ENCODE peak calls at places on chromosomes 5 and 9, in four cellular contexts. G is HCT116, L is sigmoid colon, Z is breast epithelium. T is an unnamed sample.
A peak's percentile ranks its signal among the peaks of the same experiment; 100 is the strongest.

GRCh38 chr9:135659252-135659651 is 3.9 kb upstream of the LCN9 start:
- DNase-seq in Z (no peak), G (no peak), L (no peak), T (no peak)

GRCh38 chr9:27196383-27196782 is 87.4 kb downstream of the TEK start:
- DNase-seq in G (no peak), L (no peak), Z (no peak), T (no peak)

GRCh38 chr5:150068472-150068871 is 17.9 kb downstream of the CSF1R start:
- DNase-seq in L (peak; percentile 53), G (no peak), Z (no peak), T (peak; percentile 57)

GRCh38 chr9:135608294-135608998 is 30.9 kb downstream of the GLT6D1 start:
- DNase-seq in Z (no peak), L (peak; percentile 47), G (no peak), T (peak; percentile 68)

GRCh38 chr5:53472279-53472678 is 8.2 kb upstream of the FST start:
- DNase-seq in L (no peak), Z (no peak), G (no peak), T (no peak)

GRCh38 chr5:170273968-170274710 is 23.4 kb downstream of the LCP2 start:
- DNase-seq in G (peak; percentile 13), L (peak; percentile 61), Z (peak; percentile 62), T (no peak)

GRCh38 chr9:17837931-17838330 is 259.1 kb downstream of the SH3GL2 start:
- DNase-seq in Z (no peak), L (no peak), G (no peak), T (no peak)

GRCh38 chr9:71145179-71145578 is 23.8 kb upstream of the TRPM3 start:
- DNase-seq in G (no peak), Z (no peak), L (no peak), T (no peak)

GRCh38 chr5:81305783-81306182 is 4.4 kb downstream of the ZCCHC9 start:
- DNase-seq in Z (no peak), L (no peak), G (no peak), T (no peak)

GRCh38 chr9:79645110-79645509 is 73.3 kb downstream of the TLE4 start:
- DNase-seq in Z (no peak), L (no peak), G (no peak), T (no peak)

GRCh38 chr5:120457839-120458507 is 6.1 kb upstream of the PRR16 start:
- DNase-seq in G (peak; percentile 59), Z (peak; percentile 70), L (peak; percentile 86), T (peak; percentile 80)

GRCh38 chr9:92004045-92004392 is 54.0 kb upstream of the ROR2 start:
- DNase-seq in G (no peak), Z (no peak), L (no peak), T (no peak)

GRCh38 chr5:123778641-123779040 is 266.7 kb downstream of the CSNK1G3 start:
- DNase-seq in Z (no peak), L (no peak), G (no peak), T (no peak)

GRCh38 chr5:55022454-55022853 is 1.6 kb upstream of the GZMK start:
- DNase-seq in G (no peak), Z (no peak), L (no peak), T (no peak)

GRCh38 chr5:79512692-79513518 is 1.0 kb downstream of the HOMER1 start:
- DNase-seq in L (no peak), G (no peak), Z (no peak), T (no peak)

GRCh38 chr5:152689275-152689711 is 284.2 kb upstream of the NMUR2 start:
- DNase-seq in Z (no peak), G (no peak), L (no peak), T (no peak)

GRCh38 chr5:2663489-2663888 is 88.0 kb downstream of the IRX2 start:
- DNase-seq in Z (no peak), L (no peak), G (no peak), T (no peak)

GRCh38 chr5:143066556-143067281 is 296.5 kb downstream of the ARHGAP26 start:
- DNase-seq in G (no peak), Z (no peak), L (peak; percentile 70), T (no peak)

GRCh38 chr9:36818965-36819870 is 214.8 kb downstream of the PAX5 start:
- DNase-seq in L (peak; percentile 52), G (no peak), Z (no peak), T (no peak)

GRCh38 chr9:90343360-90343759 is 299.3 kb downstream of the DIRAS2 start:
- DNase-seq in L (no peak), G (no peak), Z (no peak), T (no peak)

GRCh38 chr9:121560921-121561320 is 61.3 kb upstream of the GGTA1 start:
- DNase-seq in G (no peak), Z (no peak), L (no peak), T (no peak)

GRCh38 chr5:35754481-35754880 is 102.2 kb upstream of the IL7R start:
- DNase-seq in Z (no peak), G (no peak), L (no peak), T (no peak)

GRCh38 chr5:127040779-127041520 is 10.6 kb upstream of the MARCHF3 start:
- DNase-seq in G (no peak), L (no peak), Z (no peak), T (no peak)

GRCh38 chr9:130451509-130452388 is 7.0 kb downstream of the ASS1 start:
- DNase-seq in G (no peak), L (peak; percentile 97), Z (peak; percentile 90), T (peak; percentile 83)

GRCh38 chr5:116404001-116404400 is 170.6 kb downstream of the SEMA6A start:
- DNase-seq in G (no peak), L (no peak), Z (no peak), T (no peak)

GRCh38 chr5:90861843-90862586 is 303.4 kb downstream of the ADGRV1 start:
- DNase-seq in L (no peak), G (no peak), Z (no peak), T (no peak)

GRCh38 chr5:6328173-6328572 is 50.2 kb downstream of the MED10 start:
- DNase-seq in G (no peak), Z (no peak), L (no peak), T (no peak)

GRCh38 chr5:174935854-174936474 is 211.6 kb downstream of the MSX2 start:
- DNase-seq in L (peak; percentile 72), Z (peak; percentile 68), G (peak; percentile 51), T (no peak)

GRCh38 chr5:25744908-25745307 is 1100.1 kb upstream of the CDH10 start:
- DNase-seq in Z (no peak), G (no peak), L (no peak), T (no peak)

GRCh38 chr9:89457376-89457855 is 40.5 kb downstream of the SEMA4D start:
- DNase-seq in L (no peak), Z (no peak), G (no peak), T (no peak)

GRCh38 chr5:93579561-93580386 is 1.2 kb downstream of the NR2F1-AS1 start:
- DNase-seq in Z (no peak), L (peak; percentile 72), G (no peak), T (no peak)

GRCh38 chr9:69578026-69578425 is 94.1 kb downstream of the APBA1 start:
- DNase-seq in G (no peak), Z (no peak), L (no peak), T (no peak)

GRCh38 chr5:128228506-128228905 is 144.9 kb downstream of the SLC12A2 start:
- DNase-seq in L (no peak), G (no peak), Z (no peak), T (no peak)

GRCh38 chr9:38026021-38026809 is 42.8 kb downstream of the SHB start:
- DNase-seq in G (no peak), Z (no peak), L (peak; percentile 84), T (no peak)

GRCh38 chr5:87151547-87151946 is 116.1 kb upstream of the RASA1 start:
- DNase-seq in G (no peak), Z (no peak), L (no peak), T (no peak)

GRCh38 chr5:87154191-87154590 is 113.5 kb upstream of the RASA1 start:
- DNase-seq in Z (no peak), L (no peak), G (no peak), T (no peak)

GRCh38 chr5:87147441-87147840 is 120.2 kb upstream of the RASA1 start:
- DNase-seq in Z (no peak), L (no peak), G (no peak), T (no peak)

GRCh38 chr5:87155076-87155475 is 112.6 kb upstream of the RASA1 start:
- DNase-seq in L (no peak), Z (no peak), G (no peak), T (no peak)

GRCh38 chr5:87150630-87151029 is 117.1 kb upstream of the RASA1 start:
- DNase-seq in Z (no peak), G (no peak), L (no peak), T (no peak)
- H3K27ac ChIP-seq in Z (no peak overlapping the region), G (no peak overlapping the region), L (no peak overlapping the region), T (no peak overlapping the region)

DNA sequence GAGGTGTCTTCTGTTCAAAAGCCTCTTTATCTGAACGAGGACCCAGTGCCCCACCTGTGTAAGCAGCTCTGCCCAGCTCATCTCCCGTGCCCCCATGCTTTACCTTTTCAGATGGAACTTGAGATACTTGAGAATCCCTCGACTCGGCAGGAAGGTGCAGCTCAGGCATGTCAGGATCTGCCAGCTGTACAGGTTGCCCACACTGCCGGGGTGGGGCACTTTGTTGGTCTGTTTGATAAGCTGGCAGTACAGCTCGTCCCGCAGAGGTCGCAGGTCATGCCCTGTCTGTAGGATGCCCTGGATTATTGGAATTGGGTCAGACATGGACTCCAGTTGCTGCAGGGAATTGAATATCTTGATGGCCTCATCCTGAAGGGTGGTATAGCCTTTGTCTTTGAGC is 58.0 kb upstream of the RETREG1 start:
- DNase-seq in Z (no peak), G (no peak), L (no peak), T (no peak)
- TF ChIP-seq POLR2A in Z (no peak), G (no peak), L (no peak), T (no peak)

GRCh38 chr5:131953969-131954368 is 8.5 kb upstream of the MEIKIN start:
- DNase-seq in Z (no peak), G (no peak), L (no peak), T (no peak)

GRCh38 chr5:131947445-131947844 is 2.0 kb upstream of the MEIKIN start:
- DNase-seq in Z (no peak), G (no peak), L (no peak), T (no peak)

GRCh38 chr5:131952286-131952857 is 6.9 kb upstream of the MEIKIN start:
- DNase-seq in G (no peak), L (no peak), Z (no peak), T (no peak)

GRCh38 chr5:131945551-131945882 is at the start of gene MEIKIN:
- DNase-seq in G (no peak), Z (no peak), L (no peak), T (no peak)

DNA sequence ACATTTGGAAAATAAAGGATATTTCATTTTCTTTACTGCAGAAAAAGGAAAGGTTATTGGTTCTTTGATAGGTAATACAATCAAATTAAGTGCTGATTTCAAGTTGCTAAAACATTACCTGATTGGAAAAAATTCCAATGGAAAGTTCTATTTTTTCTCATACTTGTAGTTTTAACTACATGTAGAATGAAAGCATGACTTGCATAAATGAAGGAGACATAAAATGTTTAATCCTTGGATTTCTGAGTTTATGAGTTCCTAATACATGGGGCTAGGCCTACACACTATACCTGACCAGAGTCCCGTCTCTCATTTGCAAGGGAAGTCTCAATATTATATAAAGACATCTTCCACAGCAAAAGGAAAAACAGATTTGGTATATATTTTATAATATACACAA is 5.2 kb upstream of the MEIKIN start:
- DNase-seq in G (no peak), Z (no peak), L (no peak), T (no peak)
- H3K27ac ChIP-seq in G (no peak overlapping the region), Z (no peak overlapping the region), L (no peak overlapping the region), T (no peak overlapping the region)

GRCh38 chr5:73808916-73809315 is 182.9 kb downstream of the ARHGEF28 start:
- DNase-seq in Z (no peak), L (no peak), G (no peak), T (no peak)
- TF ChIP-seq POLR2A in Z (no peak), L (no peak), G (no peak), T (no peak)